ENCODE peak calls at places on chromosomes 16 and 17, in five cellular contexts. B is retinal pigment epithelial cell, K is dorsolateral prefrontal cortex, R is ascending aorta, Y is endodermal cell. W is an unnamed sample.

GRCh38 chr17:148757-149156 is 11.4 kb downstream of the SCGB1C2 start:
- DNase-seq in K (no peak), B (no peak), R (no peak), Y (no peak), W (no peak)

GRCh38 chr16:21302898-21303528 is 24.9 kb upstream of the CRYM start:
- DNase-seq in B (peak), Y (no peak), K (no peak), R (no peak), W (no peak)

GRCh38 chr16:2090819-2091721 is 43.3 kb downstream of the TSC2 start:
- DNase-seq in K (no peak), R (no peak), B (no peak), Y (peak), W (peak)

GRCh38 chr17:81667754-81668153 is 1.2 kb downstream of the CCDC137 start:
- DNase-seq in R (no peak), K (no peak), B (no peak), Y (peak), W (no peak)

GRCh38 chr17:77282524-77283515 is 142.1 kb downstream of the SEC14L1 start:
- DNase-seq in R (no peak), K (no peak), B (no peak), Y (peak), W (no peak)

GRCh38 chr16:25009822-25010221 is 5.3 kb downstream of the ARHGAP17 start:
- DNase-seq in K (no peak), B (no peak), R (peak), Y (peak), W (no peak)

GRCh38 chr16:4591706-4592470 is 22.8 kb downstream of the UBALD1 start:
- DNase-seq in R (no peak), Y (peak), K (no peak), B (no peak), W (no peak)

GRCh38 chr16:11677451-11677951 is 9.2 kb downstream of the SNN start:
- DNase-seq in B (peak), R (no peak), Y (no peak), K (peak), W (no peak)

GRCh38 chr17:5097101-5097834 is 14.4 kb downstream of the ZNF232 start:
- DNase-seq in K (peak), B (no peak), R (no peak), Y (peak), W (peak)

GRCh38 chr17:6473128-6473767 is 29.0 kb downstream of the PIMREG start:
- DNase-seq in K (peak), Y (peak), B (no peak), R (peak), W (peak)

GRCh38 chr16:85570213-85570734 is 42.8 kb upstream of the GSE1 start:
- DNase-seq in K (no peak), Y (no peak), R (no peak), B (no peak), W (no peak)

GRCh38 chr17:57586099-57586702 is 158.9 kb downstream of the CCDC182 start:
- DNase-seq in R (no peak), K (no peak), B (no peak), Y (no peak), W (no peak)

GRCh38 chr17:57582881-57583756 is 162.0 kb downstream of the CCDC182 start:
- DNase-seq in K (no peak), B (no peak), R (no peak), Y (no peak), W (no peak)

GRCh38 chr17:57587201-57587870 is 157.8 kb downstream of the CCDC182 start:
- DNase-seq in Y (no peak), B (no peak), R (no peak), K (no peak), W (no peak)

GRCh38 chr17:57585341-57586098 is 159.6 kb downstream of the CCDC182 start:
- DNase-seq in R (peak), Y (peak), B (no peak), K (no peak), W (no peak)

GRCh38 chr17:57584050-57584551 is 161.0 kb downstream of the CCDC182 start:
- DNase-seq in Y (peak), B (no peak), R (no peak), K (no peak), W (no peak)
- TF ChIP-seq CTCF in Y (peak), B (no peak), R (no peak), K (no peak), W (no peak)

DNA sequence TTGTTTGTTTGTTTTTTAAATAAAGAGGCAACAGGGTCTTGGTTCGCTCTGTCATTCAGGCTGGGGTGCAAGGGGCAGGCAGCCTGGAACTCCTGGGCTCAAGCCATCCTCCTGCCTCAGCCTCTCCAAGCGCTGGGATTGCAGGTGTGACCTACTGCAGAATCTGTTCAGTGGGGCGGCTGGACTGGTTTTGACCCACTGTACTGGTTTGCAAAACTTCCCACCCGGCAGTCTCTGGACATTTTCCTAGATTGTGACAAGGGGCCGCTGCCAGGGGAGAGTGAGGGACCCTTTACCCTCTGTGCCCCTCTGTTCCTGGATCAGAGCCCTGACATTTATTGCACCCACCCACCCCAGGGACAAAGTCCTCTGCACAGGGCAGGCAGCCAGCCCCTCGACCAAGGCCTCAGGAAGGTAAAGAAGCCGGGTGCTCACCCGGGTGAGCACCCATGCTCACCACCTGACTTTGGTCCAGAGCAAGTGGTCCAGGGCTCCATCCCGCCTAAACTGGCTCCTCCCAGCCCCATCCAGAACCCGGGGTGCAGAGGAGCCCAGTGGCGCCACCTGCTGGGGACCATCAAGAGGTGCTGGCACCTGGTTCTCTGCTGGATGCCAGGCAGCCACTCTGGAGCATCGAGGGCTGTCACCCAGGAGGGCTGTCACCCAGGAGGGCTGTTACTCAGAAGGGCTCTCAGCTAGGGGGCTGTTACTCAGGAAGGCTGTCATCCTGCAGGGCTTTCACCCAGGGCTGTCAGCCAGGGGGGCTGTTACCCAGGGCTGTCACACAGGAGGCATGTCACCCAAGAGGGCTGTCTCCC is 98.9 kb downstream of the TNFRSF13B start:
- DNase-seq in B (no peak), Y (peak), R (peak), K (peak), W (peak)
- TF ChIP-seq CTCF in B (peak), Y (peak), R (no peak), K (no peak), W (peak)

GRCh38 chr17:51325471-51325870 is 65.1 kb downstream of the UTP18 start:
- DNase-seq in K (no peak), R (no peak), Y (no peak), B (no peak), W (no peak)

GRCh38 chr17:51319186-51319585 is 58.8 kb downstream of the UTP18 start:
- DNase-seq in B (no peak), Y (peak), R (no peak), K (no peak), W (no peak)

DNA sequence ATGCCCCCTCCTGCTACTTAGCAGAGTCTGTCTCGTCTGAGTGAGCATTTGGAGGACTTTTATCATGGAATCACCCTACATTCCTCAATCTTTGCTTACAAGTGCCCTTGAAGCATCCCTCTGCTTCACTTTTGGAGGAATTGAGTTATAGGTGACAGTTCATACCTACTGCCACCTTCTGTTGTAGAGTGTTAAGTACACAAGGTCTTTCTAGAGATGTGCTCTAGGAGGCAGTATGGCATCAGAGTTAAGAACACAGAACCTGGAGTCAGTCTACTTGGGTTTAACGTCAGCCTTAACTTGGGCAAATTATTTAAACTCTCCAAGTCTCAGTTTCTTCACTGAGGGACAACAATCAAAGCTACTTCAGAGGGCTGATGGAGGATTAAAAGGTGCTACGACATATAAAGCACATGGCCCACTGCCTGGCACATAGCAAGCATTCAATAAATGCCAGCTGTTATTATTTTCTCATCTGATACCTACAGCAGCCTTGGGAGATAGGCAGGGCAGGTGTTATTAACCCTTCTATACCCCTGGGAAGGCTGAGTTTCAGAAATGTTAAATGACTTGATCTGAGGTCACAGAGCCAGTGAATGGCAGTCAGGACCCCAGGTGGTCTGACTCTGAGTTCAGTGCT is 62.2 kb downstream of the UTP18 start:
- DNase-seq in R (no peak), Y (peak), B (no peak), K (no peak), W (no peak)
- TF ChIP-seq CTCF in R (no peak), Y (peak), B (peak), K (peak), W (peak)

GRCh38 chr17:33021731-33022408 is 30.2 kb downstream of the SPACA3 start:
- DNase-seq in R (no peak), B (no peak), K (no peak), Y (peak), W (no peak)
- TF ChIP-seq CTCF in R (no peak), B (no peak), K (no peak), Y (peak), W (no peak)

GRCh38 chr17:65588194-65588808 is 26.9 kb upstream of the AXIN2 start:
- DNase-seq in B (no peak), R (no peak), K (no peak), Y (peak), W (no peak)
- TF ChIP-seq CTCF in B (no peak), R (no peak), K (no peak), Y (peak), W (peak)

W was measured in neural crest cell.